ENCODE peak calls at places on chromosomes 1 and 21, in eight cellular contexts. K is aorta, B is fibroblast of lung, F is IMR-90, O is suprapubic skin, I is colonic mucosa, D is endodermal cell, P is tibial artery. G is an unnamed sample. For H3K4me1 and H3K9me3, the result is how much of the 10 kb centered on the place peaks cover.

GRCh38 chr1:157377216-157377821 is 175.0 kb downstream of the FCRL5 start:
- DNase-seq in K (no peak), B (no peak), F (peak), O (no peak), I (peak), D (peak), P (no peak), G (no peak)

GRCh38 chr1:202122639-202123335 is at the start of gene GPR37L1:
- DNase-seq in K (no peak), B (peak), F (peak), O (no peak), I (no peak), D (peak), P (peak), G (peak)

GRCh38 chr1:15454256-15454655 is 2.3 kb upstream of the CELA2A start:
- DNase-seq in K (no peak), B (peak), F (peak), O (no peak), I (no peak), D (no peak), P (no peak), G (no peak)

GRCh38 chr1:58035523-58035922 is 511.0 kb downstream of the OMA1 start:
- DNase-seq in K (no peak), B (no peak), F (no peak), O (no peak), I (no peak), D (peak), P (no peak), G (no peak)

GRCh38 chr1:199101139-199101538 is 462.3 kb downstream of the PTPRC start:
- DNase-seq in K (no peak), B (no peak), F (no peak), O (no peak), I (no peak), D (no peak), P (no peak), G (no peak)

GRCh38 chr1:172154571-172154970 is 265.9 kb upstream of the C1orf105 start:
- DNase-seq in K (no peak), B (peak), F (peak), O (no peak), I (no peak), D (no peak), P (no peak), G (no peak)

GRCh38 chr21:43340491-43341348 is 86.2 kb downstream of the SIK1 start:
- DNase-seq in K (no peak), B (peak), F (peak), O (no peak), I (no peak), D (peak), P (no peak), G (no peak)

GRCh38 chr21:42681296-42682206 is 28.1 kb downstream of the PDE9A start:
- DNase-seq in K (peak), B (no peak), F (no peak), O (no peak), I (no peak), D (no peak), P (no peak), G (no peak)

GRCh38 chr1:181659348-181659957 is 176.1 kb downstream of the CACNA1E start:
- DNase-seq in K (no peak), B (no peak), F (no peak), O (no peak), I (no peak), D (no peak), P (no peak), G (no peak)

GRCh38 chr1:216560527-216560926 is 137.3 kb upstream of the USH2A start:
- DNase-seq in K (no peak), B (no peak), F (no peak), O (no peak), I (no peak), D (no peak), P (no peak), G (no peak)

GRCh38 chr1:50970508-50970885 is 452 bp downstream of the CDKN2C start:
- DNase-seq in K (no peak), B (no peak), F (no peak), O (no peak), I (no peak), D (no peak), P (no peak), G (no peak)

GRCh38 chr1:186500804-186501203 is 39.9 kb upstream of the PDC start:
- DNase-seq in K (no peak), B (no peak), F (no peak), O (no peak), I (no peak), D (no peak), P (no peak), G (no peak)
- H3K27ac ChIP-seq in K (no peak), B (no peak), F (no peak), O (no peak), I (no peak), D (peak), P (no peak), G (no peak)

DNA sequence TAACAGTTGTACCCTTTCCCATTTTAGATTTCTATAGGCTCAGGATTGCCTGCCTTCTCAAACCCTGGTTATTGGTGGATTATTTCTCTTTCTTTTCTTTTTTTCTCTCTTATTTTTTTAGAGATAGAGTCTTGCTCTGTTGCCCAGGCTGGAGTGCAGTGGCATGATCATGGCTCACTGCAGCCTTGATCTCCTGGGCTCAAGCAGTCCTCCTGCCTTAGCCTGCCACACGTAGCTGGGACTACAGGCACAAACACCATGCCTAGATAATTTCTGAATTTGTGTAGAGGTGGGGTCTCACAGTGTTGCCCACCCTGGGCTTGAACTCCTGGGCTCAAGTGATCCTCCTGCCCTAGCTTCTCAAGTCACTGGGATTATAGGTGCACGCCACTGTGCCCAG is 58.8 kb downstream of the UCK2 start:
- DNase-seq in K (no peak), B (no peak), F (no peak), O (no peak), I (no peak), D (no peak), P (no peak), G (no peak)
- H3K4me1 ChIP-seq in K (under half), B (under half), F (under half), O (under half), I (under half), D (under half), P (under half), G (under half)

GRCh38 chr1:41003127-41003639 is 18.3 kb downstream of the SLFNL1 start:
- DNase-seq in K (no peak), B (no peak), F (no peak), O (no peak), I (no peak), D (no peak), P (no peak), G (no peak)

GRCh38 chr1:40997096-40997495 is 17.6 kb downstream of the CTPS1 start:
- DNase-seq in K (no peak), B (no peak), F (no peak), O (no peak), I (no peak), D (no peak), P (no peak), G (no peak)

GRCh38 chr1:41003640-41004220 is 17.8 kb downstream of the SLFNL1 start:
- DNase-seq in K (peak), B (peak), F (peak), O (peak), I (peak), D (peak), P (peak), G (peak)

DNA sequence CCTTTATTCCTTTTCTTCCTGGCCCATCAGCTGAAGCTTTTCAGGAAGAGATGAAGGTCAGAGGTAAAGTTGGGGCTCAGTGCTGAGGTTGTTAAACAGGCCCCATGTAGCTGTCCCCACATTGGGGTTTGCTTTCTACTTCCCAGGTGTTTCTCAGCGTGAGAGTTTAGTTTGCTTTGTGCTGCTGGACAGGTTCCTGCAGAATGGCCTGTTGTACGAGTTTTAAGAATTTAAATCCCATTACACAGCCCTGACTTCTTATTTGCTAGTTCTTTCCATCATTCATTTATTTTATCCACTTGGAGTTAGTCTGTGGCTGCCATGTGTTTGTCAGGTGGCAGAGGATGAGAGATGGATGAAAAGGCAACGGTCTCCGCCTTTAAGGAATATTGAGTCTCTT is 19.2 kb downstream of the CTPS1 start:
- DNase-seq in K (no peak), B (no peak), F (no peak), O (no peak), I (no peak), D (no peak), P (no peak), G (no peak)
- H3K9me3 ChIP-seq in K (under half), B (under half), F (under half), O (under half), I (under half), D (under half), P (under half), G (under half)

GRCh38 chr21:45128613-45129226 is 54.3 kb downstream of the ADARB1 start:
- DNase-seq in K (peak), B (peak), F (peak), O (no peak), I (peak), D (peak), P (peak), G (peak)
- H3K27ac ChIP-seq in K (peak), B (no peak), F (no peak), O (peak), I (no peak), D (no peak), P (peak), G (no peak)

DNA sequence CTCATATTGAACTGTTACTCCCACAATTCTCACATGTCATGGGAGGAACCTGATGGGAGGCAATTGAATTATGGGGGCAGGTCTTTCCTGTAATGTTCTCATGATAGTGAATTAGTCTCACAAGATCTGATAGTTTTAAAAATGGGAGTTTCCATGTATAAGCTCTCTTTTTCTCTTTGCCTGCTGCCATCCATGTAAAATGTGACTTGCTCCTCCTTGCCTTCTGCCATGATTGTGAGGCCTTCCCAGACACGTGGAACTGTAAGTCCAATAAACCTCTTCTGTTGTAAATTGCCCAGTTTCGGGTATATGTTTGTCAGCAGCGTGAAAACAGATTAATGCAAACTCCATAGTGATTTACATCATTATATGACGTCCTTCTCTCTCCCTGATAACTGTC is 759.7 kb upstream of the RGS18 start:
- DNase-seq in K (no peak), B (no peak), F (no peak), O (no peak), I (no peak), D (no peak), P (no peak), G (no peak)
- H3K4me1 ChIP-seq in K (under half), B (under half), F (under half), O (under half), I (under half), D (under half), P (under half), G (under half)

GRCh38 chr1:52474807-52475206 is 70.4 kb downstream of the PRPF38A start:
- DNase-seq in K (no peak), B (no peak), F (no peak), O (no peak), I (no peak), D (no peak), P (no peak), G (no peak)
- H3K9me3 ChIP-seq in K (under half), B (under half), F (under half), O (under half), I (under half), D (under half), P (under half), G (under half)

DNA sequence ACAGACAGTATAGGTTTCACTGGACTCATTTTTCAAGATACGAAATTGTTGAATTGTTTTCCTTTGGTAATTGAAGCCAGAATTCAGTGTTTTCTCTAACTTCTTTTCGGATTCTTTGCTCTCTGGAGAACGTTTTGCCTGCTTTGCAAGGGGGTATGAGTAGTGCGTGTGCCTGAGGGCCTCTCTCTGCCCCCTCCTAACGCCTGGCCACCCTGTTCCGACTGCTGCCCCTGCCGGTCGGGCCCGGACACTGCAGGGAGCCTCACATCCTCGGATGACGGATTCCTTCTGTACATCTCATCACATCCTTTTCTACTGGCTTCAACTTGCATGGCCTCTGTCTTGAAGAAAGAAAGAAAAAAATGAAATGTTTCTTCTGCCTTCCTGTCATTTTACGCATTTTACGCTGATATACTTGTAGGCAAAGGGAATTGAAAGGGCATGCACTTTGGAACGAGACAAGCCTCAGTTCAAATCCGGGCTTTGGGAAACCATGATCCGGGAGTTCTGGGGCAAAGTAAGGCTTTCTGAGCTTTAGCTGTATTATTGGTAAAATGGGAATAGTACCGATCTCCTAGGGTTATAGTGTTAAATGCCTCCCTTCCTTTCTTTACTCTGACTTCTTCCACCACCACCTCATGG is 65.1 kb downstream of the DISC1 start:
- DNase-seq in K (no peak), B (peak), F (peak), O (no peak), I (no peak), D (peak), P (no peak), G (peak)
- H3K27ac ChIP-seq in K (no peak), B (no peak), F (no peak), O (no peak), I (no peak), D (no peak), P (no peak), G (no peak)

GRCh38 chr1:167455786-167456446 is 62.4 kb downstream of the CD247 start:
- DNase-seq in K (peak), B (peak), F (no peak), O (no peak), I (no peak), D (peak), P (no peak), G (no peak)

GRCh38 chr1:167456926-167457325 is 61.4 kb downstream of the CD247 start:
- DNase-seq in K (no peak), B (no peak), F (no peak), O (no peak), I (no peak), D (no peak), P (no peak), G (no peak)

GRCh38 chr1:167456500-167456899 is 61.8 kb downstream of the CD247 start:
- DNase-seq in K (no peak), B (no peak), F (no peak), O (no peak), I (no peak), D (no peak), P (no peak), G (no peak)

GRCh38 chr1:167454304-167454928 is 63.9 kb downstream of the CD247 start:
- DNase-seq in K (no peak), B (no peak), F (no peak), O (no peak), I (no peak), D (no peak), P (no peak), G (no peak)

GRCh38 chr1:167454929-167455785 is 63.2 kb downstream of the CD247 start:
- DNase-seq in K (peak), B (peak), F (no peak), O (peak), I (peak), D (peak), P (peak), G (peak)
- H3K4me1 ChIP-seq in K (under half), B (under half), F (under half), O (under half), I (under half), D (under half), P (under half), G (under half)

GRCh38 chr1:118984086-118984989 is 3.8 kb downstream of the TBX15 start:
- DNase-seq in K (no peak), B (no peak), F (peak), O (peak), I (no peak), D (peak), P (peak), G (no peak)

GRCh38 chr1:118986291-118986838 is 1.8 kb downstream of the TBX15 start:
- DNase-seq in K (no peak), B (no peak), F (no peak), O (no peak), I (no peak), D (peak), P (peak), G (no peak)

GRCh38 chr1:118984990-118985608 is 3.0 kb downstream of the TBX15 start:
- DNase-seq in K (no peak), B (no peak), F (no peak), O (no peak), I (no peak), D (peak), P (peak), G (no peak)

GRCh38 chr1:118986839-118987430 is 1.2 kb downstream of the TBX15 start:
- DNase-seq in K (no peak), B (no peak), F (no peak), O (no peak), I (no peak), D (no peak), P (peak), G (no peak)

DNA sequence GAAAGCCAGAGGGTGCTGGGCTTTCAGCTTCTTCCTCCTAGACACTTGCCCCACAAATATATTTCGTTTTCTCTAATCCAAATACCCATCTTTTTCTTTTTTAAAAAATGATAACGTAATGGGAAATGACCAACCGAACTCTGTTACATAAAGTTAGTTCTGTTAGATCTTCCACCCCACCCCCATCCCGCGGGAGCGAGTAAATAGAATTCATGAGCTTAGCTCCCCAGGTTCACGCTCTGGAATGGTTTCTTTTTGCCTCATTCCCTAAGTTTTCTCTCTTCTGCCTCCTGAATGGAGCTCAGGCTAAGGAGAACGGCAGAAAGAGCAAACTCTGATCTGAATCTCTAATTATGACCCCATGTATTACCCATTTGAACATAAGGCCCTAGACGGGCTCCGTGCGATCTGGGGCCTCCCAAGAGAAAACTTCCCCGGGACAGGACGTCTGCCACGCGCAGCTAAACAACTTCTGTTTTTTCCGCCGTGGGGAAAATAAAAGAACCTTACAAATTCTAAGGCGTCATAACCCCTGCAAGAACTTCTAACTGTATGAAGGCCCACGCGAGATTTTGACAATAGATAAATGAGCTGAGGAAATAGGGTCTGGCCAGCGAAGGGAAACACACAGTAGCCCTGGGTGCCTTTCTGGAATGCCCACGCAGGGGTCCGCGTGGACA is 2.4 kb downstream of the TBX15 start:
- DNase-seq in K (no peak), B (no peak), F (no peak), O (no peak), I (no peak), D (no peak), P (peak), G (no peak)
- H3K9me3 ChIP-seq in K (under half), B (under half), F (under half), O (under half), I (under half), D (under half), P (under half), G (under half)